ENCODE peak calls at places on chromosomes 13 and 19, in four cellular contexts. E, J, O and X are unnamed samples.

GRCh38 chr19:3442487-3443071 is 37.7 kb downstream of the SMIM24 start:
- DNase-seq in J (no peak), E (no peak), O (no peak), X (no peak)

GRCh38 chr13:77503398-77503797 is 32.1 kb upstream of the SCEL start:
- DNase-seq in O (no peak), J (no peak), E (no peak), X (no peak)

GRCh38 chr13:26965976-26966375 is 205.4 kb upstream of the GPR12 start:
- DNase-seq in J (no peak), E (no peak), O (no peak), X (no peak)

GRCh38 chr13:36857273-36857672 is 38.3 kb downstream of the RFXAP start:
- DNase-seq in J (no peak), O (no peak), E (no peak), X (no peak)

GRCh38 chr13:49218493-49219051 is 1.6 kb upstream of the MLNR start:
- DNase-seq in J (no peak), O (no peak), E (no peak), X (no peak)

GRCh38 chr19:18436651-18437478 is 1.1 kb downstream of the ISYNA1 start:
- DNase-seq in J (peak), E (peak), O (peak), X (peak)

GRCh38 chr13:24502567-24503375 is 9.8 kb downstream of the PARP4 start:
- DNase-seq in J (peak), E (no peak), O (no peak), X (no peak)

GRCh38 chr19:52689804-52690394 is 44.9 kb downstream of the ZNF611 start:
- DNase-seq in E (peak), O (peak), J (peak), X (peak)

GRCh38 chr13:31090096-31090495 is 71.6 kb downstream of the HSPH1 start:
- DNase-seq in O (no peak), E (no peak), J (no peak), X (no peak)

GRCh38 chr13:46140044-46140443 is 35.2 kb upstream of the CPB2 start:
- DNase-seq in O (no peak), J (no peak), E (no peak), X (no peak)

GRCh38 chr19:7272856-7273578 is 21.2 kb downstream of the INSR start:
- DNase-seq in O (no peak), E (no peak), J (no peak), X (no peak)

GRCh38 chr13:26280295-26280694 is 26.4 kb downstream of the CDK8 start:
- DNase-seq in J (no peak), O (no peak), E (no peak), X (no peak)

GRCh38 chr13:73578251-73578875 is 519.6 kb downstream of the KLF5 start:
- DNase-seq in O (no peak), E (no peak), J (no peak), X (no peak)

GRCh38 chr19:56671613-56671994 is at the start of gene ZNF835:
- DNase-seq in J (peak), O (peak), E (peak), X (peak)

GRCh38 chr13:23658929-23659541 is 88.8 kb downstream of the TNFRSF19 start:
- DNase-seq in J (no peak), O (no peak), E (no peak), X (no peak)

GRCh38 chr13:109361562-109361961 is 424.8 kb downstream of the IRS2 start:
- DNase-seq in J (no peak), E (no peak), O (no peak), X (no peak)

GRCh38 chr19:42023121-42023942 is 29.3 kb upstream of the ATP1A3 start:
- DNase-seq in J (no peak), E (no peak), O (no peak), X (no peak)

GRCh38 chr19:56270676-56271075 is 1.9 kb upstream of the EDDM13 start:
- DNase-seq in E (no peak), O (no peak), J (no peak), X (no peak)

GRCh38 chr13:98221234-98221633 is 44.2 kb upstream of the RNF113B start:
- DNase-seq in E (no peak), J (no peak), O (no peak), X (no peak)

GRCh38 chr13:110323986-110324749 is 17.1 kb downstream of the COL4A2 start:
- DNase-seq in E (no peak), O (no peak), J (no peak), X (no peak)

GRCh38 chr19:41935781-41936415 is 7.6 kb upstream of the ERFL start:
- DNase-seq in E (no peak), O (no peak), J (no peak), X (no peak)

GRCh38 chr19:56633021-56633420 is 9.9 kb upstream of the SMIM17 start:
- DNase-seq in E (no peak), J (no peak), O (no peak), X (no peak)

GRCh38 chr13:101941095-101941777 is 460.6 kb downstream of the FGF14 start:
- DNase-seq in O (no peak), E (no peak), J (no peak), X (no peak)

GRCh38 chr19:6458695-6459355 is 767 bp downstream of the SLC25A23 start:
- DNase-seq in O (no peak), J (no peak), E (no peak), X (no peak)

GRCh38 chr19:57105976-57106610 is 13.7 kb upstream of the USP29 start:
- DNase-seq in O (no peak), E (no peak), J (no peak), X (no peak)

GRCh38 chr13:49435992-49436391 is 7.9 kb downstream of the CAB39L start:
- DNase-seq in O (no peak), E (no peak), J (no peak), X (no peak)

GRCh38 chr13:107518292-107518691 is 697.0 kb downstream of the LIG4 start:
- DNase-seq in E (no peak), O (no peak), J (no peak), X (no peak)

GRCh38 chr19:23778566-23778965 is 19.9 kb upstream of the ZNF681 start:
- DNase-seq in E (no peak), O (no peak), J (no peak), X (no peak)

GRCh38 chr19:20164456-20164855 is 2.6 kb upstream of the ZNF486 start:
- DNase-seq in J (no peak), O (no peak), E (no peak), X (no peak)

GRCh38 chr13:99589575-99589974 is 88.3 kb downstream of the TM9SF2 start:
- DNase-seq in J (no peak), O (no peak), E (no peak), X (no peak)

GRCh38 chr13:29465741-29466293 is 129.7 kb downstream of the SLC7A1 start:
- DNase-seq in J (no peak), E (no peak), O (no peak), X (no peak)

GRCh38 chr13:28478127-28478526 is 16.8 kb downstream of the FLT1 start:
- DNase-seq in J (no peak), E (no peak), O (no peak), X (no peak)

GRCh38 chr13:33228645-33229445 is 56.7 kb downstream of the STARD13 start:
- DNase-seq in E (no peak), J (no peak), O (no peak), X (no peak)

GRCh38 chr13:84653915-84654534 is 771.8 kb upstream of the SLITRK1 start:
- DNase-seq in J (no peak), O (no peak), E (no peak), X (no peak)

GRCh38 chr13:85080726-85081125 is 718.5 kb downstream of the SLITRK6 start:
- DNase-seq in J (no peak), O (no peak), E (no peak), X (no peak)

GRCh38 chr19:18865973-18866799 is 29.8 kb downstream of the CERS1 start:
- DNase-seq in O (peak), J (peak), E (peak), X (peak)